ENCODE peak calls at places on chromosomes 5 and 9, in six cellular contexts. One of them, this sample, is unnamed. For H3K36me3, the result is how much of the 10 kb centered on the place peaks cover.

GRCh38 chr5:100760700-100761099 is 142.4 kb downstream of the ST8SIA4 start:
- DNase-seq in CD8-positive, alpha-beta T cell: no peak
- DNase-seq in aorta: no peak
- DNase-seq in uterus: no peak
- DNase-seq in A673: no peak
- DNase-seq in H7: no peak
- DNase-seq in this sample: peak

GRCh38 chr9:127589955-127590370 is 22.1 kb upstream of the STXBP1 start:
- DNase-seq in CD8-positive, alpha-beta T cell: no peak
- DNase-seq in aorta: no peak
- DNase-seq in uterus: peak
- DNase-seq in A673: peak
- DNase-seq in H7: peak
- DNase-seq in this sample: peak

GRCh38 chr5:138303365-138303764 is 28.2 kb downstream of the CDC25C start:
- DNase-seq in CD8-positive, alpha-beta T cell: no peak
- DNase-seq in aorta: no peak
- DNase-seq in uterus: no peak
- DNase-seq in A673: no peak
- DNase-seq in H7: no peak
- DNase-seq in this sample: peak

GRCh38 chr5:120152472-120152871 is 311.6 kb upstream of the PRR16 start:
- DNase-seq in CD8-positive, alpha-beta T cell: no peak
- DNase-seq in aorta: no peak
- DNase-seq in uterus: no peak
- DNase-seq in A673: no peak
- DNase-seq in H7: no peak
- DNase-seq in this sample: peak

GRCh38 chr9:2934883-2935282 is 91.0 kb upstream of the PUM3 start:
- DNase-seq in CD8-positive, alpha-beta T cell: no peak
- DNase-seq in aorta: no peak
- DNase-seq in uterus: no peak
- DNase-seq in A673: no peak
- DNase-seq in H7: no peak
- DNase-seq in this sample: peak

GRCh38 chr5:123125953-123126352 is 36.9 kb downstream of the PRDM6 start:
- DNase-seq in CD8-positive, alpha-beta T cell: no peak
- DNase-seq in aorta: no peak
- DNase-seq in uterus: no peak
- DNase-seq in A673: peak
- DNase-seq in H7: no peak
- DNase-seq in this sample: no peak

GRCh38 chr5:3107118-3107517 is 355.6 kb upstream of the IRX2 start:
- DNase-seq in CD8-positive, alpha-beta T cell: no peak
- DNase-seq in aorta: no peak
- DNase-seq in uterus: no peak
- DNase-seq in A673: no peak
- DNase-seq in H7: peak
- DNase-seq in this sample: no peak

GRCh38 chr5:94081088-94081487 is 339.7 kb upstream of the POU5F2 start:
- DNase-seq in CD8-positive, alpha-beta T cell: no peak
- DNase-seq in aorta: no peak
- DNase-seq in uterus: no peak
- DNase-seq in A673: no peak
- DNase-seq in H7: no peak
- DNase-seq in this sample: no peak

GRCh38 chr5:138979684-138980275 is 104.6 kb upstream of the LRRTM2 start:
- DNase-seq in CD8-positive, alpha-beta T cell: peak
- DNase-seq in aorta: no peak
- DNase-seq in uterus: no peak
- DNase-seq in A673: no peak
- DNase-seq in H7: no peak
- DNase-seq in this sample: no peak

GRCh38 chr5:117454716-117455212 is 880.1 kb upstream of the SEMA6A start:
- DNase-seq in CD8-positive, alpha-beta T cell: no peak
- DNase-seq in aorta: peak
- DNase-seq in uterus: peak
- DNase-seq in A673: peak
- DNase-seq in H7: no peak
- DNase-seq in this sample: no peak

GRCh38 chr9:26326473-26327044 is 566.0 kb downstream of the CAAP1 start:
- DNase-seq in CD8-positive, alpha-beta T cell: no peak
- DNase-seq in aorta: no peak
- DNase-seq in uterus: no peak
- DNase-seq in A673: peak
- DNase-seq in H7: peak
- DNase-seq in this sample: peak

GRCh38 chr5:17021363-17021932 is 85.4 kb upstream of the MYO10 start:
- DNase-seq in CD8-positive, alpha-beta T cell: no peak
- DNase-seq in aorta: no peak
- DNase-seq in uterus: no peak
- DNase-seq in A673: no peak
- DNase-seq in H7: no peak
- DNase-seq in this sample: no peak

GRCh38 chr9:32069169-32069813 is 315.2 kb upstream of the ACO1 start:
- DNase-seq in CD8-positive, alpha-beta T cell: no peak
- DNase-seq in aorta: no peak
- DNase-seq in uterus: no peak
- DNase-seq in A673: peak
- DNase-seq in H7: peak
- DNase-seq in this sample: no peak

GRCh38 chr5:50699737-50700136 is 33.3 kb downstream of the PARP8 start:
- DNase-seq in CD8-positive, alpha-beta T cell: no peak
- DNase-seq in aorta: no peak
- DNase-seq in uterus: no peak
- DNase-seq in A673: no peak
- DNase-seq in H7: no peak
- DNase-seq in this sample: no peak

GRCh38 chr5:43033845-43034590 is 6.1 kb downstream of the ANXA2R start:
- DNase-seq in CD8-positive, alpha-beta T cell: no peak
- DNase-seq in aorta: no peak
- DNase-seq in uterus: no peak
- DNase-seq in A673: no peak
- DNase-seq in H7: peak
- DNase-seq in this sample: no peak

GRCh38 chr9:214488-215448 is at the start of gene DOCK8:
- DNase-seq in CD8-positive, alpha-beta T cell: peak
- DNase-seq in aorta: peak
- DNase-seq in uterus: no peak
- DNase-seq in A673: no peak
- DNase-seq in H7: peak
- DNase-seq in this sample: peak

GRCh38 chr5:174425271-174425963 is 299.0 kb upstream of the MSX2 start:
- DNase-seq in CD8-positive, alpha-beta T cell: no peak
- DNase-seq in aorta: no peak
- DNase-seq in uterus: no peak
- DNase-seq in A673: no peak
- DNase-seq in H7: no peak
- DNase-seq in this sample: no peak

GRCh38 chr5:136174021-136174659 is 18.8 kb downstream of the SMIM32 start:
- DNase-seq in CD8-positive, alpha-beta T cell: no peak
- DNase-seq in aorta: no peak
- DNase-seq in uterus: no peak
- DNase-seq in A673: peak
- DNase-seq in H7: peak
- DNase-seq in this sample: peak

DNA sequence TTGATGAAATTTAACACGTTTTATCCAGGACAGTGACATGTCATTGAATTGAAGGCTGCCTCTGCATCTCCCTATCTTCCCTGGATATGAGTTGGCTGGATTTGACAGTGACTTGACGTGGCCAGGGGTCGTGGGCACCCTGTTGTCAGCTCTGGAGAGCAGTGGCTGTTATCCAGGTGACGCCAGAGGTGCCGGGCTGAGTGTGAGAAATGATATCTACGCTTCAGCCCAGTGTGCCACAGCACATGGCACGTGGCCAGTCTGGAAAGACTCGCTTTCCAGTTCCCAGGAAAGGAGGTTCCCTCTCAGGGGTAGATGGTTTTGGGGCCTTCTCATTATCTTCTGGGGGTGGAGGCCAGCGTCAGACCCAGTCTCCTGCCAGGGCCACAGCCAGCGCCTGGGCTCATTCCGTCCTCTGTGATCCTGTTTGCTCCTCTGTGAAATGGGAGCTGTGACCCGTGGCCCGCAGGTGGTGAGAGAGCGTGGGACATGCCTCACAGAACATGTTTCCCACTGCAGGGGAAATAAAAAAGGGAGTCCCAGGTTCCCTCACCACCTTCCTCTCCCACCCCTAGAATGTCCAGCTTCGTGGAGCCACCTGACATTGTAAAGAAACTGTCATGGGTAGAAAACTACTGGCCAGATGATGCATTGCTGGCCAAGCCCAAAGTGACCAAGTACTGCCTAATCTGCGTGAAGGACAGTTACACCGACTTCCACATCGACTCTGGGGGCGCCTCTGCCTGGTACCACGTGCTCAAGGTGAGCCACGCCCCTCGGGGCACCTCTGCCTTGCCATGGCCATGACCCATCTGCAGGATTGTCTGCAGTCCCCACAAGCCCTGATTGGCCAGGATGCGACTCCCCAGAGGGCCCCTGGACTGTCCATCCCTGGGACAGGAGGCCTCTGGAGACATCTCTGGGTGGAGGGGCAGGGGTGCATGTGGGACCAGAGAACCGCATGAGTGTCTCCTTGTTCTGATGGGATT is 76.5 kb downstream of the PHF2 start:
- DNase-seq in CD8-positive, alpha-beta T cell: no peak
- DNase-seq in aorta: no peak
- DNase-seq in uterus: no peak
- DNase-seq in A673: no peak
- DNase-seq in H7: no peak
- DNase-seq in this sample: peak
- H3K36me3 ChIP-seq in CD8-positive, alpha-beta T cell: under half
- H3K36me3 ChIP-seq in aorta: under half
- H3K36me3 ChIP-seq in uterus: under half
- H3K36me3 ChIP-seq in A673: under half
- H3K36me3 ChIP-seq in H7: under half
- H3K36me3 ChIP-seq in this sample: under half

GRCh38 chr9:33460854-33461253 is 12.9 kb downstream of the NOL6 start:
- DNase-seq in CD8-positive, alpha-beta T cell: no peak
- DNase-seq in aorta: no peak
- DNase-seq in uterus: no peak
- DNase-seq in A673: no peak
- DNase-seq in H7: no peak
- DNase-seq in this sample: peak

GRCh38 chr9:33461474-33461873 is 12.2 kb downstream of the NOL6 start:
- DNase-seq in CD8-positive, alpha-beta T cell: no peak
- DNase-seq in aorta: no peak
- DNase-seq in uterus: no peak
- DNase-seq in A673: no peak
- DNase-seq in H7: no peak
- DNase-seq in this sample: no peak

GRCh38 chr9:33465096-33465495 is 8.6 kb downstream of the NOL6 start:
- DNase-seq in CD8-positive, alpha-beta T cell: no peak
- DNase-seq in aorta: peak
- DNase-seq in uterus: no peak
- DNase-seq in A673: no peak
- DNase-seq in H7: peak
- DNase-seq in this sample: no peak

GRCh38 chr9:33464045-33464636 is 9.6 kb downstream of the NOL6 start:
- DNase-seq in CD8-positive, alpha-beta T cell: no peak
- DNase-seq in aorta: no peak
- DNase-seq in uterus: no peak
- DNase-seq in A673: no peak
- DNase-seq in H7: peak
- DNase-seq in this sample: peak

DNA sequence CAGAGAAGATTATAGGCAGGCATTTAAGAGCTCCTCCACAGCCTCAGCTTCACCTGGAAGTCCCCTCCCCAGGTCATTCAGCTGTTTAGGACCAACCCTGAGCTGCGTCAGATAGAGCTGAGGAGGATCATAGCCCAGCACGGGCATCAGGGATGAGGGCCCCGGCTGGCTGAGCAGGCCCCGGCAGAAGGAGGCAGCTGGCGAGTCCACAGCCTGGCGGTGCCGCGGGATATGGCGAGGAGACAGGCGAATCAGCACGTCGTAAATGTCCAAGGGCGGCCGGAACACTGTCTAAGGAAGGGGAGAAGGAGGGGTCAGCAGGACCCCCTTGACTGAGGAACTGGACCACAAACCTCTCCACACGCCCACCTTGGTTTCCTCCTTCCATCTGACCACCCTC is 10.6 kb downstream of the NOL6 start:
- DNase-seq in CD8-positive, alpha-beta T cell: no peak
- DNase-seq in aorta: no peak
- DNase-seq in uterus: no peak
- DNase-seq in A673: no peak
- DNase-seq in H7: no peak
- DNase-seq in this sample: no peak
- H3K36me3 ChIP-seq in CD8-positive, alpha-beta T cell: half or more
- H3K36me3 ChIP-seq in aorta: under half
- H3K36me3 ChIP-seq in uterus: under half
- H3K36me3 ChIP-seq in A673: under half
- H3K36me3 ChIP-seq in H7: half or more
- H3K36me3 ChIP-seq in this sample: half or more

GRCh38 chr5:72878854-72879253 is 62.4 kb downstream of the TNPO1 start:
- DNase-seq in CD8-positive, alpha-beta T cell: no peak
- DNase-seq in aorta: no peak
- DNase-seq in uterus: no peak
- DNase-seq in A673: no peak
- DNase-seq in H7: no peak
- DNase-seq in this sample: no peak
- H3K36me3 ChIP-seq in CD8-positive, alpha-beta T cell: under half
- H3K36me3 ChIP-seq in aorta: under half
- H3K36me3 ChIP-seq in uterus: under half
- H3K36me3 ChIP-seq in A673: half or more
- H3K36me3 ChIP-seq in H7: under half
- H3K36me3 ChIP-seq in this sample: half or more

DNA sequence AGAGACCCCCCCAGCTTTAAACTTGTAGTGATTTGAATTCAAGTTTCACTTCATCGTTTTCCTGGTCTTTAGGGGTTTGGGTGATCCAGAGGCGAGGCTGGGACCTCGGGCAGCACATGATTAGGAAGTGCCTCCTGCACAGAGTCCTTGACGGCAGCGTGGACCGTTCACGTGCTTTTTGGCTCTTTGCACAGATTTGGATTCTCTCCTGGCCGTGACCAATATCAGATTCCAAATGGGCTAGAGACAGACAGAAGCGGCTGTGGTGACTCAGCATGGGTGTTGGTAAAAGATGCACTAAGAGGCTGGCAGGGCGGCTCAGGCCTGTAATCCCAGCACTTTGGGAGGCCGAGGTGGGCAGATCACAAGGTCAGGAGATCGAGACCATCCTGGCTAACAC is 117.2 kb upstream of the CACNA1B start:
- DNase-seq in CD8-positive, alpha-beta T cell: no peak
- DNase-seq in aorta: no peak
- DNase-seq in uterus: no peak
- DNase-seq in A673: no peak
- DNase-seq in H7: no peak
- DNase-seq in this sample: peak
- H3K36me3 ChIP-seq in CD8-positive, alpha-beta T cell: under half
- H3K36me3 ChIP-seq in aorta: under half
- H3K36me3 ChIP-seq in uterus: under half
- H3K36me3 ChIP-seq in A673: under half
- H3K36me3 ChIP-seq in H7: under half
- H3K36me3 ChIP-seq in this sample: half or more